ENCODE peak calls at places on chromosomes 1 and 21, in five cellular contexts. One of them, this sample, is unnamed.

GRCh38 chr1:165352442-165353293 is 3.8 kb downstream of the LMX1A start:
- DNase-seq in Calu3: no peak
- DNase-seq in foreskin fibroblast: no peak
- DNase-seq in cardiac muscle cell: no peak
- DNase-seq in lower leg skin: no peak
- DNase-seq in this sample: no peak

GRCh38 chr1:50060279-50060678 is 36.5 kb upstream of the AGBL4 start:
- DNase-seq in Calu3: peak; percentile 67
- DNase-seq in foreskin fibroblast: no peak
- DNase-seq in cardiac muscle cell: no peak
- DNase-seq in lower leg skin: no peak
- DNase-seq in this sample: no peak

GRCh38 chr1:70427976-70428375 is 16.9 kb downstream of the CTH start:
- DNase-seq in Calu3: no peak
- DNase-seq in foreskin fibroblast: peak; percentile 9
- DNase-seq in cardiac muscle cell: peak; percentile 22
- DNase-seq in lower leg skin: no peak
- DNase-seq in this sample: no peak

GRCh38 chr1:55402117-55402516 is 187.0 kb upstream of the USP24 start:
- DNase-seq in Calu3: no peak
- DNase-seq in foreskin fibroblast: peak; percentile 82
- DNase-seq in cardiac muscle cell: peak; percentile 57
- DNase-seq in lower leg skin: no peak
- DNase-seq in this sample: no peak

GRCh38 chr1:37434292-37434907 is 40.0 kb upstream of the ZC3H12A start:
- DNase-seq in Calu3: peak; percentile 84
- DNase-seq in foreskin fibroblast: peak; percentile 30
- DNase-seq in cardiac muscle cell: peak; percentile 60
- DNase-seq in lower leg skin: no peak
- DNase-seq in this sample: peak; percentile 58

GRCh38 chr21:33948096-33948950 is 32.7 kb upstream of the ATP5PO start:
- DNase-seq in Calu3: peak; percentile 52
- DNase-seq in foreskin fibroblast: peak; percentile 55
- DNase-seq in cardiac muscle cell: peak; percentile 45
- DNase-seq in lower leg skin: peak; percentile 92
- DNase-seq in this sample: no peak

GRCh38 chr1:223731076-223731770 is 18.9 kb downstream of the CAPN2 start:
- DNase-seq in Calu3: peak; percentile 43
- DNase-seq in foreskin fibroblast: no peak
- DNase-seq in cardiac muscle cell: peak; percentile 86
- DNase-seq in lower leg skin: no peak
- DNase-seq in this sample: peak; percentile 73

GRCh38 chr1:198657550-198658064 is 18.8 kb downstream of the PTPRC start:
- DNase-seq in Calu3: no peak
- DNase-seq in foreskin fibroblast: peak; percentile 91
- DNase-seq in cardiac muscle cell: peak; percentile 95
- DNase-seq in lower leg skin: no peak
- DNase-seq in this sample: no peak

GRCh38 chr21:46610018-46610701 is 5.3 kb upstream of the S100B start:
- DNase-seq in Calu3: no peak
- DNase-seq in foreskin fibroblast: no peak
- DNase-seq in cardiac muscle cell: no peak
- DNase-seq in lower leg skin: no peak
- DNase-seq in this sample: no peak

GRCh38 chr1:115668579-115668978 is 26.8 kb downstream of the VANGL1 start:
- DNase-seq in Calu3: no peak
- DNase-seq in foreskin fibroblast: peak; percentile 26
- DNase-seq in cardiac muscle cell: no peak
- DNase-seq in lower leg skin: no peak
- DNase-seq in this sample: no peak

GRCh38 chr1:40952744-40953315 is 26.7 kb upstream of the CTPS1 start:
- DNase-seq in Calu3: no peak
- DNase-seq in foreskin fibroblast: no peak
- DNase-seq in cardiac muscle cell: no peak
- DNase-seq in lower leg skin: no peak
- DNase-seq in this sample: no peak

GRCh38 chr1:239958063-239958462 is 133.6 kb upstream of the FMN2 start:
- DNase-seq in Calu3: no peak
- DNase-seq in foreskin fibroblast: no peak
- DNase-seq in cardiac muscle cell: no peak
- DNase-seq in lower leg skin: no peak
- DNase-seq in this sample: no peak

GRCh38 chr1:118247593-118247992 is 62.6 kb upstream of the SPAG17 start:
- DNase-seq in Calu3: no peak
- DNase-seq in foreskin fibroblast: peak; percentile 7
- DNase-seq in cardiac muscle cell: peak; percentile 21
- DNase-seq in lower leg skin: no peak
- DNase-seq in this sample: no peak

GRCh38 chr1:80988896-80989295 is 811.8 kb upstream of the ADGRL2 start:
- DNase-seq in Calu3: no peak
- DNase-seq in foreskin fibroblast: no peak
- DNase-seq in cardiac muscle cell: peak; percentile 63
- DNase-seq in lower leg skin: no peak
- DNase-seq in this sample: no peak

GRCh38 chr1:166489670-166490436 is 323.1 kb upstream of the FAM78B start:
- DNase-seq in Calu3: peak; percentile 19
- DNase-seq in foreskin fibroblast: no peak
- DNase-seq in cardiac muscle cell: no peak
- DNase-seq in lower leg skin: no peak
- DNase-seq in this sample: no peak

GRCh38 chr1:32464191-32464715 is 619 bp upstream of the ZBTB8B start:
- DNase-seq in Calu3: no peak
- DNase-seq in foreskin fibroblast: no peak
- DNase-seq in cardiac muscle cell: no peak
- DNase-seq in lower leg skin: no peak
- DNase-seq in this sample: no peak

GRCh38 chr1:98429851-98430496 is 231.5 kb upstream of the SNX7 start:
- DNase-seq in Calu3: peak; percentile 58
- DNase-seq in foreskin fibroblast: no peak
- DNase-seq in cardiac muscle cell: no peak
- DNase-seq in lower leg skin: no peak
- DNase-seq in this sample: no peak

GRCh38 chr1:183871142-183871541 is 66.2 kb downstream of the RGL1 start:
- DNase-seq in Calu3: no peak
- DNase-seq in foreskin fibroblast: peak; percentile 60
- DNase-seq in cardiac muscle cell: peak; percentile 82
- DNase-seq in lower leg skin: no peak
- DNase-seq in this sample: no peak

GRCh38 chr1:205450448-205450847 is 5.4 kb downstream of the BLACAT1 start:
- DNase-seq in Calu3: peak; percentile 74
- DNase-seq in foreskin fibroblast: no peak
- DNase-seq in cardiac muscle cell: no peak
- DNase-seq in lower leg skin: no peak
- DNase-seq in this sample: no peak

GRCh38 chr21:42545745-42546144 is 32.1 kb downstream of the SLC37A1 start:
- DNase-seq in Calu3: no peak
- DNase-seq in foreskin fibroblast: no peak
- DNase-seq in cardiac muscle cell: no peak
- DNase-seq in lower leg skin: no peak
- DNase-seq in this sample: no peak

GRCh38 chr1:204623894-204624361 is 61.6 kb downstream of the LRRN2 start:
- DNase-seq in Calu3: peak; percentile 55
- DNase-seq in foreskin fibroblast: no peak
- DNase-seq in cardiac muscle cell: no peak
- DNase-seq in lower leg skin: no peak
- DNase-seq in this sample: no peak

GRCh38 chr1:23566304-23566703 is 7.0 kb upstream of the ID3 start:
- DNase-seq in Calu3: no peak
- DNase-seq in foreskin fibroblast: no peak
- DNase-seq in cardiac muscle cell: no peak
- DNase-seq in lower leg skin: no peak
- DNase-seq in this sample: no peak
- TF ChIP-seq CTCF in Calu3: no peak
- TF ChIP-seq CTCF in foreskin fibroblast: peak; percentile 20
- TF ChIP-seq CTCF in cardiac muscle cell: peak; percentile 21
- TF ChIP-seq CTCF in lower leg skin: no peak
- TF ChIP-seq CTCF in this sample: no peak

GRCh38 chr1:33612877-33613487 is 140.5 kb downstream of the ZSCAN20 start:
- DNase-seq in Calu3: peak; percentile 69
- DNase-seq in foreskin fibroblast: peak; percentile 45
- DNase-seq in cardiac muscle cell: peak; percentile 80
- DNase-seq in lower leg skin: no peak
- DNase-seq in this sample: no peak
- TF ChIP-seq CTCF in Calu3: peak; percentile 89
- TF ChIP-seq CTCF in foreskin fibroblast: peak; percentile 85
- TF ChIP-seq CTCF in cardiac muscle cell: peak; percentile 93
- TF ChIP-seq CTCF in lower leg skin: no peak
- TF ChIP-seq CTCF in this sample: no peak

GRCh38 chr1:15057834-15058233 is 95.7 kb upstream of the TMEM51 start:
- DNase-seq in Calu3: no peak
- DNase-seq in foreskin fibroblast: no peak
- DNase-seq in cardiac muscle cell: no peak
- DNase-seq in lower leg skin: no peak
- DNase-seq in this sample: no peak
- TF ChIP-seq CTCF in Calu3: no peak
- TF ChIP-seq CTCF in foreskin fibroblast: no peak
- TF ChIP-seq CTCF in cardiac muscle cell: no peak
- TF ChIP-seq CTCF in lower leg skin: no peak
- TF ChIP-seq CTCF in this sample: no peak

DNA sequence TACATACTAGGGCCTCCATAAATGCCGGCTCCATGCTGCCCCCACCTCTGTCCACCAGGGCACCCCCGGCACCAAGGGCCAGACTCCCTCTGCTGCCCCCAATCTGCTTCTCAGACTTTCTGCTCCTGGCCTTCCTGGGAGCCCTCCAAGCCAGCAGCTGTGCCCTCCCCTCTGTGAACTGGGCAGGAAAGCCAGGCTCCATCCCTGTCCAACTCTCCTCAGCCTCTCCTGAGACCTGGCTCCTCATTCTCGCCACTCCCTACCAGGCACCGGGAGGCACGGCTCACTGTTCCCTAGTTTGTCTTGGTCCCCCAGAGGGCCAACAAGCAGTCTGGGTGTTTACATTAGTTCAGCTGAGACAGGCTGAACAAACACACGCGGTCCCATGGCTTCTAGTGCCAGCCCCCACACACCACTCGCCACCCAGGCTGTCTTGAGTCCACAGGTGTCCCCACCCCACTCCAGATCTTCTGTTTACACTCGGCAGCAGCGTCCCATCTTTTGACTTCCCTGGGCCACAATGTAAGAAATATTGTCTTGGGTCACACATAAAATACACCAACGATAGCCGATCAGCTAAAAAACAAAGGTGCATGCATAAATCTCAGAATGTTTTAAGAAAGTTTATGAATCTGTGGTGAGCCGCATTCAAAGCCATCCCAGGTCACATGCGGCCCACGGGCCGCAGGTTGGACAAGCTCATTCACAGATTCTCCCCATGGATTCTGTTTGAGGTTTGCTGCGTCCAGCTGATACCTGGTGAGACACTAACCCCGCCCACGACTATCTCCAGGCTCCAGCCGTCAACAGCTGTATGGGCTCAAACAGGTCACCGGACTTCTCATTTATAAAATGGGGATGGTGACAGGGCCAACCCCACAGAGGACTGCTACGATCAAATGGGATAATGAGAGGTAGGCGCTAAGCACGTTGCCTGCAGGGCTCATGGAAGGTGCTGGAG is 29.5 kb upstream of the ECE1 start:
- DNase-seq in Calu3: no peak
- DNase-seq in foreskin fibroblast: no peak
- DNase-seq in cardiac muscle cell: no peak
- DNase-seq in lower leg skin: no peak
- DNase-seq in this sample: no peak
- TF ChIP-seq CTCF in Calu3: no peak
- TF ChIP-seq CTCF in foreskin fibroblast: no peak
- TF ChIP-seq CTCF in cardiac muscle cell: peak; percentile 9
- TF ChIP-seq CTCF in lower leg skin: no peak
- TF ChIP-seq CTCF in this sample: no peak

GRCh38 chr1:20154306-20154831 is 15.2 kb downstream of the PLA2G2F start:
- DNase-seq in Calu3: peak; percentile 25
- DNase-seq in foreskin fibroblast: no peak
- DNase-seq in cardiac muscle cell: no peak
- DNase-seq in lower leg skin: no peak
- DNase-seq in this sample: no peak

GRCh38 chr1:20151906-20152598 is 12.9 kb downstream of the PLA2G2F start:
- DNase-seq in Calu3: peak; percentile 84
- DNase-seq in foreskin fibroblast: peak; percentile 55
- DNase-seq in cardiac muscle cell: peak; percentile 87
- DNase-seq in lower leg skin: peak; percentile 97
- DNase-seq in this sample: peak; percentile 64

GRCh38 chr1:20150969-20151368 is 11.8 kb downstream of the PLA2G2F start:
- DNase-seq in Calu3: no peak
- DNase-seq in foreskin fibroblast: no peak
- DNase-seq in cardiac muscle cell: no peak
- DNase-seq in lower leg skin: no peak
- DNase-seq in this sample: no peak

GRCh38 chr1:20153000-20153418 is 13.9 kb downstream of the PLA2G2F start:
- DNase-seq in Calu3: no peak
- DNase-seq in foreskin fibroblast: no peak
- DNase-seq in cardiac muscle cell: peak; percentile 32
- DNase-seq in lower leg skin: peak; percentile 89
- DNase-seq in this sample: no peak

GRCh38 chr1:20152599-20152930 is 13.4 kb downstream of the PLA2G2F start:
- DNase-seq in Calu3: no peak
- DNase-seq in foreskin fibroblast: no peak
- DNase-seq in cardiac muscle cell: no peak
- DNase-seq in lower leg skin: no peak
- DNase-seq in this sample: no peak
- TF ChIP-seq CTCF in Calu3: no peak
- TF ChIP-seq CTCF in foreskin fibroblast: no peak
- TF ChIP-seq CTCF in cardiac muscle cell: peak; percentile 24
- TF ChIP-seq CTCF in lower leg skin: no peak
- TF ChIP-seq CTCF in this sample: no peak

GRCh38 chr1:63742526-63742925 is 31.3 kb upstream of the ROR1 start:
- DNase-seq in Calu3: no peak
- DNase-seq in foreskin fibroblast: no peak
- DNase-seq in cardiac muscle cell: no peak
- DNase-seq in lower leg skin: no peak
- DNase-seq in this sample: no peak

GRCh38 chr1:63740432-63740831 is 33.4 kb upstream of the ROR1 start:
- DNase-seq in Calu3: no peak
- DNase-seq in foreskin fibroblast: no peak
- DNase-seq in cardiac muscle cell: no peak
- DNase-seq in lower leg skin: no peak
- DNase-seq in this sample: no peak

GRCh38 chr1:63739452-63739851 is 34.4 kb upstream of the ROR1 start:
- DNase-seq in Calu3: no peak
- DNase-seq in foreskin fibroblast: no peak
- DNase-seq in cardiac muscle cell: no peak
- DNase-seq in lower leg skin: no peak
- DNase-seq in this sample: no peak
- TF ChIP-seq CTCF in Calu3: no peak
- TF ChIP-seq CTCF in foreskin fibroblast: no peak
- TF ChIP-seq CTCF in cardiac muscle cell: no peak
- TF ChIP-seq CTCF in lower leg skin: no peak
- TF ChIP-seq CTCF in this sample: no peak

DNA sequence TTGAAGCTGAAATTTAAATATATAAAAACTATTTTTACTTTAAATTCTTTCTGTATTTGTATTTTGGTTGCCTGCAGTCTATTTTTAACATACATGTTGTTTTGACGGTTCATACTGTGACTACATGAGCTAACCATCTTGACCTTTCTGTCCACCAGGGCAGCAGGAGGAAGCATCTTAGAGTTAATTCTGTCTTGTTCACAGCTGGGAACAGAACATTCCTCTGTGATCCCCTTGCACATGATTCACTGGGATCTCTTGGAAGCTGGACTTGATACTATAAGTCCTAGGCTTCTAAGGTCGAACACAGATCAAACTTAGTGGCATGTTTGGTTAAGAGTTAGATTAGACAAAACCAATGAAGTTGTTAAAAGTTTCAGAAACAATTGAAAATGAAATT is 99.7 kb downstream of the NFIA start:
- DNase-seq in Calu3: no peak
- DNase-seq in foreskin fibroblast: peak; percentile 88
- DNase-seq in cardiac muscle cell: peak; percentile 66
- DNase-seq in lower leg skin: no peak
- DNase-seq in this sample: no peak
- TF ChIP-seq CTCF in Calu3: no peak
- TF ChIP-seq CTCF in foreskin fibroblast: no peak
- TF ChIP-seq CTCF in cardiac muscle cell: no peak
- TF ChIP-seq CTCF in lower leg skin: no peak
- TF ChIP-seq CTCF in this sample: no peak

This sample was measured in omental fat pad.